ENCODE peak calls at places on chromosomes 6 and 20, in eight cellular contexts. C is adipocyte, S is astrocyte of the spinal cord, R is heart left ventricle, Z is breast epithelium, N is iPS DF 6.9, O is BJ, J is bronchial epithelial cell. D is an unnamed sample.

GRCh38 chr6:49336514-49337131 is 126.4 kb downstream of the MMUT start:
- DNase-seq in C (no peak), S (no peak), R (no peak), Z (no peak), N (no peak), O (no peak), J (peak), D (no peak)

GRCh38 chr20:57124800-57125399 is 141.5 kb downstream of the BMP7 start:
- DNase-seq in C (no peak), S (peak), R (no peak), Z (no peak), N (no peak), O (no peak), J (no peak), D (no peak)

GRCh38 chr6:14540276-14540675 is 422.7 kb downstream of the CD83 start:
- DNase-seq in C (no peak), S (peak), R (no peak), Z (peak), N (no peak), O (no peak), J (no peak), D (no peak)

GRCh38 chr6:159722655-159723054 is 4.7 kb upstream of the WTAP start:
- DNase-seq in C (no peak), S (no peak), R (no peak), Z (no peak), N (no peak), O (no peak), J (no peak), D (no peak)

GRCh38 chr20:57265649-57266250 is 691 bp downstream of the BMP7 start:
- DNase-seq in C (no peak), S (no peak), R (no peak), Z (no peak), N (no peak), O (no peak), J (no peak), D (no peak)

GRCh38 chr6:127376685-127377084 is 33.3 kb upstream of the ECHDC1 start:
- DNase-seq in C (no peak), S (peak), R (no peak), Z (no peak), N (no peak), O (no peak), J (no peak), D (no peak)

GRCh38 chr6:109718991-109719390 is 27.9 kb downstream of the FIG4 start:
- DNase-seq in C (no peak), S (no peak), R (no peak), Z (no peak), N (no peak), O (no peak), J (peak), D (no peak)

GRCh38 chr6:124273701-124274100 is 470.0 kb downstream of the NKAIN2 start:
- DNase-seq in C (no peak), S (no peak), R (no peak), Z (no peak), N (no peak), O (no peak), J (no peak), D (no peak)

GRCh38 chr6:11754625-11755289 is 23.8 kb downstream of the ADTRP start:
- DNase-seq in C (no peak), S (peak), R (no peak), Z (no peak), N (no peak), O (no peak), J (peak), D (no peak)

GRCh38 chr6:135115411-135116293 is 61.0 kb upstream of the HBS1L start:
- DNase-seq in C (no peak), S (no peak), R (no peak), Z (no peak), N (no peak), O (no peak), J (no peak), D (no peak)

DNA sequence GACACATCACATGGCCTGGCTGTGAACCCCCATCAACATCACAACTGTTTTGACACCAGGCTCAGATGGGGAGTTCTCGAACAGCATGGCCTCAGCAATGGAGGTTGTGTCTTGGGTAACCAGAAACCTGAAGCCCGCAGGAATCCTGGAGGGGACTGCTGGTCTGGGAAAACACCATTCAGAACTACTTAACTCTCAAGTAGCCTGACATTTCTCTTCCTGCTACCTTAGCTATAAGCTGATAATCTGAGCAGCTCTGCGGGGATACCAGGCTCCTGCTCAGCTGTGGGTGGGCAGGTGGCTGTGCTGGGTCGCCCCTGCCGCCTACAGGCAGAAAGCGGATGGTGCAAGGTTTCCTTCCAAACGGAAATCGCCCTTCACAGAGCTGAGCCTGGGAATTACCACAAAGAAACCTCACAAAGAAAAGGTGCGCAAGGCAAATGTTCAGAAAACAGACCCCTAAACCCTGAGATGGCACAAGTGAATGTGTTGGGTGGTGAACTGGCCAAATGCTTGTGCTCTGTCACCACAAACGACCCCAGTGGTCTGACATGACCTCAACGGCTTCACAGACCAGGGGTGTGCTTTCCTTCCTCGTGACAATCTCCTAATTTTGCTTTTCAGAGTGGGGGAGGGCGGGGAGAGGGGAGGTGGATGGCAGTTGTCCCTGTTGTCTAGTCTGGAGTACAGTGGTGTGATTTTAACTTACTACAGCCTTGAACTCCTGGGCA is 29.5 kb downstream of the SNX5 start:
- DNase-seq in C (peak), S (peak), R (peak), Z (no peak), N (peak), O (no peak), J (peak), D (peak)
- H3K4me3 ChIP-seq in C (no peak), S (no peak), R (no peak), Z (no peak), N (no peak), O (no peak), J (no peak), D (no peak)

DNA sequence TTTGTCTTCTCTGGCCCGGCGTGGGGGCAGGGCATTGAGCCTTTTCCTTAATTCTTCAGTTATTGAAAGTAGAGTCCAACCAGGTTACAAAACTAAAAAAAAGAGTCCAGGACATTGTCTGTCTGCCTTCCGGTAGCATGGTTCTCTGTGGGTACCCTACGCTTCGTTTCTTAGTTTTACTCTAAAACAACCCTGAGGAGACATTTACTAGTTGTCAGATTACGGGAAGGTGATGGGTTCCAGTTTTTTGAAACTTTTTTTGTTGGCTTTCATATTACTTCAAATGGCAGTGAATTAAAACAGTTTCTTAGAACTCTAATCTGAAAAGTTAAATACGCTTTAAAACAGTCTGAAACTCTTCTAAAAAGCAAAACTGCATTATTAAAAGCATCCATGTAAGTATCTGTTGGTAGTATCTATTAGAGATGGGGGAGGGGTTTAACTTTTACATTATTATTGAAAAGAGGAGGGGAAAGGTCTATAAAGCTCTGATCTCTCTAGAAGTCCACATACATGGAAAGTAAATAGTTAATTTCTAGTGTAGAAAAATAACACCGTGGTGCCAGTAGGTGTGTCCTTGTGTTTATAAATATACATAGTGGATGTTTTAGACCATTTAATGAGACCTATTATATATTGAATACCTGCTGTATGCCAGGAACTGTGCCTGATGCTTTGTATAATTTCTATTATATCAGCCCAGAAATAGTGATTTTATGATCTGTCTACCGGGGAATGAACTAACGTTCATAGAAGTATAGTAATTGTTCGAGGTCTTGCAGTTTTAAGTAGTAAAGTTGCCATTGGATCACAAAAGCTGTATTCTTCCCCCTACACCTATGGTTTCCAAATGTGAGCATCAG is 2.3 kb downstream of the BICRAL start:
- DNase-seq in C (peak), S (peak), R (no peak), Z (no peak), N (no peak), O (no peak), J (no peak), D (no peak)
- H3K4me3 ChIP-seq in C (peak), S (peak), R (peak), Z (peak), N (peak), O (peak), J (peak), D (peak)

DNA sequence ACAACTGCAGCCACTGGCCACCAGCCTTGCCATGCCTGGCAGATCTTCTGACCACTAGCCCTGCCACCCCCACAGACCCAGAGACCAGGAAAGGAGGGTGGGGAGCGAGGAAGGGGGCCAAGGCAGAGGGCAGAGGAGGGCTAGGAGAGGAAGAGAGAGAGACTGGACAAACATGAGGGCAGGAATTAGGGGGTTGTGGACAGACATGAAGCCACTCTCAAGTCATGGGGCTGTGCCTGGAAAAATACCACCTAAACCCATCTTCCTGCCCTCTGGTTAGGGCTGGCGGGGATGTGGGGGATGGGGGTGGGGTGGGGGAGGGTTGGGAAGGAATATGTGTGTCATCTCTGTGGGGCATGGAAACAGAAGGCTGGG is 1.4 kb upstream of the SLC29A1 start:
- DNase-seq in C (no peak), S (no peak), R (no peak), Z (no peak), N (no peak), O (no peak), J (no peak), D (no peak)
- H3K4me3 ChIP-seq in C (peak), S (no peak), R (no peak), Z (peak), N (no peak), O (no peak), J (no peak), D (no peak)

GRCh38 chr6:26092443-26092842 is 5.2 kb downstream of the HFE start:
- DNase-seq in C (no peak), S (no peak), R (no peak), Z (no peak), N (no peak), O (no peak), J (no peak), D (no peak)

GRCh38 chr6:26094036-26094435 is 6.8 kb downstream of the HFE start:
- DNase-seq in C (no peak), S (no peak), R (no peak), Z (no peak), N (no peak), O (no peak), J (no peak), D (no peak)

GRCh38 chr6:26103141-26103769 is 16.0 kb downstream of the HFE start:
- DNase-seq in C (peak), S (peak), R (no peak), Z (no peak), N (no peak), O (no peak), J (peak), D (no peak)

DNA sequence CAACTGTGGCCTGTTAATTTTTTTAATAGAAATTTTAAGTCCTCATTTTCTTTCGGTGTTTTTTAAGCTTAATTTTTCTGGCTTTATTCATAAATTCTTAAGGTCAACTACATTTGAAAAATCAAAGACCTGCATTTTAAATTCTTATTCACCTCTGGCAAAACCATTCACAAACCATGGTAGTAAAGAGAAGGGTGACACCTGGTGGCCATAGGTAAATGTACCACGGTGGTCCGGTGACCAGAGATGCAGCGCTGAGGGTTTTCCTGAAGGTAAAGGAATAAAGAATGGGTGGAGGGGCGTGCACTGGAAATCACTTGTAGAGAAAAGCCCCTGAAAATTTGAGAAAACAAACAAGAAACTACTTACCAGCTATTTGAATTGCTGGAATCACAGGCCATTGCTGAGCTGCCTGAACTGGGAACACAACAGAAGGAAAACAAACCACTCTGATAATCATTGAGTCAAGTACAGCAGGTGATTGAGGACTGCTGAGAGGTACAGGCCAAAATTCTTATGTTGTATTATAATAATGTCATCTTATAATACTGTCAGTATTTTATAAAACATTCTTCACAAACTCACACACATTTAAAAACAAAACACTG is 10.1 kb downstream of the HFE start:
- DNase-seq in C (peak), S (peak), R (peak), Z (no peak), N (no peak), O (no peak), J (peak), D (peak)
- H3K4me3 ChIP-seq in C (no peak), S (no peak), R (no peak), Z (no peak), N (no peak), O (no peak), J (no peak), D (no peak)

DNA sequence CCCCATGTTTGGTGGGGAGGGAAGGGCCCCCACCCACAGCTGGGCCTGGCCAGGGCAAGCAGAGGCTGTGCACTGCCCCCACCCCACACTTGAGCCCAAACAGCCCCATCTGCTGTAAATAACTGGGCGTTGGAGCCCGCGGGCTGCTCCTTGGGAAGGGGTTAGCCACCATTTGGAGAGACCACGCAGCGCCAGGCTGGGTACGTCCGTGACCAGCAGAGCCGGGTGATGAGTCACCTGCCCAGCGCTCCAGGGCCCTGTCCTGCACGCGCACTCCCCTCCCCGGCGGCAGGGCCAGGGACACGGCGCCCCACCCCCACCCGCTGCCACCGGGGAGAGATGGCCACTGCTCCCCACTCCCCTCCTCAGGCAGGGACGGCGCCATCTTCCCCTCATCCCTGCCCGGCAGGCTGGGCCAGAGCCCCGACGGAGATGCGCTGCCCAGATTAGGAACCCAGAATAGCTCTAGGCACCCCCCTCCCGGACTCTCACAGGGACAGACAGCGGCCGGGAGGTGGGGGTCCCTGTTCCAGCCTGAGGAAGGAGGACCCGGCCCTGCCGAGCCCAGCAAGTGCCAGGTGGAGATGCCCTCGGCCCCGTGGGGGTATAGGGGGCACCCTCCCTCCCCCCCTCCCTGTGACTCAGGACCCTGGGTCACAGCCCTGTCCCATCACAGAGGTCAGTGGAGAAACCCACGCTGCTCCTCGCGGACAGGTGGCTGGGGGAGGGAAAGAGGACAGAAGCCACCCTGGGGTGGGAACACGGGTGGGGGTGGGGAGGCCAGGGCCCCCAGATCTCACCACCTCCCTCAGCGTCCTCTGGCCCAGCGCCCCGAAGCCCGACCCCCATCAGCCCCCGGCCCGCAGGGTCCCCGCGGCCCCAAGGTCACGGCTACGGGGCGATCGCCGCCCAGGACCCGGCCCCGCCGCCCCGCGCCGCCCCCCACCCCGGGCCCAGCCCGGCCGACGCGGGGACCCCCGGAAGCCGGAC is 642 bp downstream of the EEF1A2 start:
- DNase-seq in C (peak), S (no peak), R (peak), Z (no peak), N (no peak), O (no peak), J (peak), D (peak)
- H3K4me3 ChIP-seq in C (no peak), S (no peak), R (peak), Z (peak), N (peak), O (peak), J (no peak), D (peak)

GRCh38 chr6:48113130-48113529 is 2.1 kb upstream of the PTCHD4 start:
- DNase-seq in C (no peak), S (no peak), R (no peak), Z (no peak), N (no peak), O (no peak), J (no peak), D (no peak)

GRCh38 chr6:48111575-48111974 is 578 bp upstream of the PTCHD4 start:
- DNase-seq in C (no peak), S (peak), R (no peak), Z (no peak), N (no peak), O (no peak), J (no peak), D (no peak)

GRCh38 chr6:48109902-48110301 is 1.1 kb downstream of the PTCHD4 start:
- DNase-seq in C (peak), S (peak), R (no peak), Z (no peak), N (no peak), O (no peak), J (peak), D (no peak)

GRCh38 chr6:48110436-48111142 is 408 bp downstream of the PTCHD4 start:
- DNase-seq in C (no peak), S (no peak), R (no peak), Z (no peak), N (no peak), O (no peak), J (no peak), D (no peak)

GRCh38 chr6:48111143-48111506 is at the start of gene PTCHD4:
- DNase-seq in C (peak), S (peak), R (peak), Z (no peak), N (peak), O (no peak), J (peak), D (no peak)
- H3K4me3 ChIP-seq in C (peak), S (peak), R (peak), Z (peak), N (peak), O (peak), J (peak), D (no peak)

DNA sequence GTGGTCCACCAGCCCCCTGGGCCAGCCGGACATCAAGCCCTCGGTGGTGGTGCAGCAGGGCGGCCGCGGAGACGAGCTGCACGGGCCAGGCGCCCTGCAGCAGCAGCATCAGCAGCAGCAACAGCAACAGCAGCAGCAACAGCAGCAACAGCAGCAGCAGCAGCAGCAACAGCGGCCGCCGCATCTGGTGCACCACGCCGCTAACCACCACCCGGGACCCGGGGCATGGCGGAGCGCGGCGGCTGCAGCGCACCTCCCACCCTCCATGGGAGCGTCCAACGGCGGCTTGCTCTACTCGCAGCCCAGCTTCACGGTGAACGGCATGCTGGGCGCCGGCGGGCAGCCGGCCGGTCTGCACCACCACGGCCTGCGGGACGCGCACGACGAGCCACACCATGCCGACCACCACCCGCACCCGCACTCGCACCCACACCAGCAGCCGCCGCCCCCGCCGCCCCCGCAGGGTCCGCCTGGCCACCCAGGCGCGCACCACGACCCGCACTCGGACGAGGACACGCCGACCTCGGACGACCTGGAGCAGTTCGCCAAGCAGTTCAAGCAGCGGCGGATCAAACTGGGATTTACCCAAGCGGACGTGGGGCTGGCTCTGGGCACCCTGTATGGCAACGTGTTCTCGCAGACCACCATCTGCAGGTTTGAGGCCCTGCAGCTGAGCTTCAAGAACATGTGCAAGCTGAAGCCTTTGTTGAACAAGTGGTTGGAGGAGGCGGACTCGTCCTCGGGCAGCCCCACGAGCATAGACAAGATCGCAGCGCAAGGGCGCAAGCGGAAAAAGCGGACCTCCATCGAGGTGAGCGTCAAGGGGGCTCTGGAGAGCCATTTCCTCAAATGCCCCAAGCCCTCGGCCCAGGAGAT is 1.0 kb downstream of the POU3F2 start:
- DNase-seq in C (no peak), S (no peak), R (no peak), Z (no peak), N (no peak), O (no peak), J (no peak), D (peak)
- H3K4me3 ChIP-seq in C (no peak), S (peak), R (peak), Z (peak), N (peak), O (peak), J (no peak), D (peak)

D was measured in dorsolateral prefrontal cortex.